ENCODE peak calls at places on chromosomes 12 and 14, in four cellular contexts. One of them, this sample, is unnamed.

GRCh38 chr14:35430459-35431199 is 26.1 kb upstream of the NFKBIA start:
- DNase-seq in astrocyte of the cerebellum: no peak
- DNase-seq in ascending aorta: no peak
- DNase-seq in HFFc6: no peak
- DNase-seq in this sample: no peak

GRCh38 chr14:75822522-75823288 is 159.1 kb downstream of the TGFB3 start:
- DNase-seq in astrocyte of the cerebellum: peak; percentile 97
- DNase-seq in ascending aorta: no peak
- DNase-seq in HFFc6: peak; percentile 79
- DNase-seq in this sample: peak; percentile 53

GRCh38 chr14:91113829-91114078 is at the start of gene DGLUCY:
- DNase-seq in astrocyte of the cerebellum: no peak
- DNase-seq in ascending aorta: peak; percentile 35
- DNase-seq in HFFc6: peak; percentile 59
- DNase-seq in this sample: no peak

GRCh38 chr12:121806556-121807308 is 2.9 kb downstream of the SETD1B start:
- DNase-seq in astrocyte of the cerebellum: no peak
- DNase-seq in ascending aorta: no peak
- DNase-seq in HFFc6: no peak
- DNase-seq in this sample: no peak

GRCh38 chr12:39420043-39420442 is 22.9 kb downstream of the KIF21A start:
- DNase-seq in astrocyte of the cerebellum: no peak
- DNase-seq in ascending aorta: no peak
- DNase-seq in HFFc6: no peak
- DNase-seq in this sample: no peak

GRCh38 chr12:44053550-44054243 is 217.8 kb downstream of the TMEM117 start:
- DNase-seq in astrocyte of the cerebellum: peak; percentile 68
- DNase-seq in ascending aorta: no peak
- DNase-seq in HFFc6: peak; percentile 3
- DNase-seq in this sample: no peak

GRCh38 chr12:12492547-12492946 is 70.1 kb downstream of the DUSP16 start:
- DNase-seq in astrocyte of the cerebellum: no peak
- DNase-seq in ascending aorta: no peak
- DNase-seq in HFFc6: no peak
- DNase-seq in this sample: no peak

GRCh38 chr12:56338643-56339422 is at the start of gene IL23A:
- DNase-seq in astrocyte of the cerebellum: peak; percentile 18
- DNase-seq in ascending aorta: no peak
- DNase-seq in HFFc6: no peak
- DNase-seq in this sample: peak; percentile 79

GRCh38 chr14:27012641-27013040 is 414.8 kb upstream of the NOVA1 start:
- DNase-seq in astrocyte of the cerebellum: no peak
- DNase-seq in ascending aorta: no peak
- DNase-seq in HFFc6: no peak
- DNase-seq in this sample: no peak

GRCh38 chr12:48197967-48198618 is 5.0 kb downstream of the OR10AD1 start:
- DNase-seq in astrocyte of the cerebellum: peak; percentile 72
- DNase-seq in ascending aorta: peak; percentile 95
- DNase-seq in HFFc6: peak; percentile 90
- DNase-seq in this sample: peak; percentile 83

GRCh38 chr14:96576937-96577336 is 74.8 kb downstream of the PAPOLA start:
- DNase-seq in astrocyte of the cerebellum: no peak
- DNase-seq in ascending aorta: no peak
- DNase-seq in HFFc6: no peak
- DNase-seq in this sample: no peak

GRCh38 chr12:81942588-81942987 is 183.4 kb upstream of the PPFIA2 start:
- DNase-seq in astrocyte of the cerebellum: no peak
- DNase-seq in ascending aorta: no peak
- DNase-seq in HFFc6: no peak
- DNase-seq in this sample: no peak

GRCh38 chr12:103495158-103495782 is 498 bp downstream of the C12orf42 start:
- DNase-seq in astrocyte of the cerebellum: no peak
- DNase-seq in ascending aorta: no peak
- DNase-seq in HFFc6: no peak
- DNase-seq in this sample: no peak

GRCh38 chr12:68960162-68960501 is 27.2 kb upstream of the CPM start:
- DNase-seq in astrocyte of the cerebellum: no peak
- DNase-seq in ascending aorta: no peak
- DNase-seq in HFFc6: no peak
- DNase-seq in this sample: no peak

GRCh38 chr12:85920324-85920947 is 46.3 kb downstream of the NTS start:
- DNase-seq in astrocyte of the cerebellum: peak; percentile 23
- DNase-seq in ascending aorta: no peak
- DNase-seq in HFFc6: peak; percentile 9
- DNase-seq in this sample: no peak

GRCh38 chr12:82069931-82070514 is 288.2 kb downstream of the CCDC59 start:
- DNase-seq in astrocyte of the cerebellum: no peak
- DNase-seq in ascending aorta: no peak
- DNase-seq in HFFc6: no peak
- DNase-seq in this sample: no peak

GRCh38 chr14:69475194-69475818 is 9.2 kb upstream of the PLEKHD1 start:
- DNase-seq in astrocyte of the cerebellum: no peak
- DNase-seq in ascending aorta: no peak
- DNase-seq in HFFc6: no peak
- DNase-seq in this sample: no peak

GRCh38 chr12:113722747-113723146 is 243.4 kb downstream of the RBM19 start:
- DNase-seq in astrocyte of the cerebellum: no peak
- DNase-seq in ascending aorta: no peak
- DNase-seq in HFFc6: no peak
- DNase-seq in this sample: no peak

GRCh38 chr12:132711169-132711843 is 664 bp downstream of the PGAM5 start:
- DNase-seq in astrocyte of the cerebellum: no peak
- DNase-seq in ascending aorta: no peak
- DNase-seq in HFFc6: no peak
- DNase-seq in this sample: no peak

GRCh38 chr12:13196302-13196921 is at the start of gene EMP1:
- DNase-seq in astrocyte of the cerebellum: peak; percentile 100
- DNase-seq in ascending aorta: peak; percentile 89
- DNase-seq in HFFc6: peak; percentile 100
- DNase-seq in this sample: peak; percentile 100

GRCh38 chr12:94092516-94093241 is 55.7 kb upstream of the PLXNC1 start:
- DNase-seq in astrocyte of the cerebellum: peak; percentile 96
- DNase-seq in ascending aorta: no peak
- DNase-seq in HFFc6: peak; percentile 43
- DNase-seq in this sample: no peak

GRCh38 chr14:66008631-66009030 is 477.5 kb upstream of the CCDC196 start:
- DNase-seq in astrocyte of the cerebellum: no peak
- DNase-seq in ascending aorta: no peak
- DNase-seq in HFFc6: no peak
- DNase-seq in this sample: no peak

GRCh38 chr12:80869264-80869663 is 68.5 kb downstream of the LIN7A start:
- DNase-seq in astrocyte of the cerebellum: no peak
- DNase-seq in ascending aorta: no peak
- DNase-seq in HFFc6: no peak
- DNase-seq in this sample: no peak

GRCh38 chr14:102472815-102473158 is 36.8 kb downstream of the ANKRD9 start:
- DNase-seq in astrocyte of the cerebellum: no peak
- DNase-seq in ascending aorta: no peak
- DNase-seq in HFFc6: no peak
- DNase-seq in this sample: no peak

DNA sequence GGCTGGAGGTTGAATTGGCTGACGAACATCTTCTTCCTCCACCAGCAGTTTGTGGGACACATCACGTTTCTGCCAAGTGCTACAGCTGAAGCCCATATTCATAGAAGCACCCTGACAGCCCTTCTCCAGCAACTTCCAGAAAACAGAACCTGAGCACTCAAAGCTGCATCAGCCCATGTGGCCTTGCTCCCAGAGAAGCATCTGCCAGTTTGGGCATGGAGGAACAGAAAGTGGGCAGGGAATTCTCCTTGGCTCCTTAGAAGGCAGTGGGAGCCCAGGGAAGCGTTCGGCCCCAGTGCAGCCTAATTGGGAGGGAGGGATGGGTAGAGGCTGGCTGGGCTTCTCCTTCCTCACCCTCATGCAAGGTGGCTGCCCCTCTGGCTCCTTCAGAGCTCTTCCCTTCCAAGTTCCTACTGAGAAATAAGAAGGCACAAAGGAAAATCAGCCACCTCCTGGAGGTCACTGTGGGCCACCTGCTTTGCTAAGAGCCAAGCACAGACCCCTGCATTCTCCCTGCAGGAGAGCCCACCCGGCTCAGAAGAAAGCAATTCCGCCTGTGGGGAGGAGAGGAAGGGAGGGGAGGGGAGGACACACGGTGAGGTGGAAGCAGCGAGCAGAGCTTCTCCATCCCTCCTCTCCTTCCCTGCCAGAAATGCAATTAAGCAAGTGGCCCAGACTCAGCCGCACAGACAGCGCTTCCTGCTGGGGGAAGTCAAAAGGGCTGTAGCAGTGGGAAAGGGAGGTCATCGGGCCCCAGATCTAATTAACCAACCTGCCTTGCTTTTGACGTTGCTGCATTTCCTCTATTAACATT is 4.2 kb upstream of the NGB start:
- DNase-seq in astrocyte of the cerebellum: no peak
- DNase-seq in ascending aorta: no peak
- DNase-seq in HFFc6: no peak
- DNase-seq in this sample: no peak
- TF ChIP-seq CTCF in astrocyte of the cerebellum: peak; percentile 12
- TF ChIP-seq CTCF in ascending aorta: no peak
- TF ChIP-seq CTCF in HFFc6: no peak
- TF ChIP-seq CTCF in this sample: no peak

GRCh38 chr14:28678887-28679286 is 87.7 kb upstream of the FOXG1 start:
- DNase-seq in astrocyte of the cerebellum: no peak
- DNase-seq in ascending aorta: no peak
- DNase-seq in HFFc6: no peak
- DNase-seq in this sample: no peak
- TF ChIP-seq CTCF in astrocyte of the cerebellum: no peak
- TF ChIP-seq CTCF in ascending aorta: no peak
- TF ChIP-seq CTCF in HFFc6: no peak
- TF ChIP-seq CTCF in this sample: no peak

DNA sequence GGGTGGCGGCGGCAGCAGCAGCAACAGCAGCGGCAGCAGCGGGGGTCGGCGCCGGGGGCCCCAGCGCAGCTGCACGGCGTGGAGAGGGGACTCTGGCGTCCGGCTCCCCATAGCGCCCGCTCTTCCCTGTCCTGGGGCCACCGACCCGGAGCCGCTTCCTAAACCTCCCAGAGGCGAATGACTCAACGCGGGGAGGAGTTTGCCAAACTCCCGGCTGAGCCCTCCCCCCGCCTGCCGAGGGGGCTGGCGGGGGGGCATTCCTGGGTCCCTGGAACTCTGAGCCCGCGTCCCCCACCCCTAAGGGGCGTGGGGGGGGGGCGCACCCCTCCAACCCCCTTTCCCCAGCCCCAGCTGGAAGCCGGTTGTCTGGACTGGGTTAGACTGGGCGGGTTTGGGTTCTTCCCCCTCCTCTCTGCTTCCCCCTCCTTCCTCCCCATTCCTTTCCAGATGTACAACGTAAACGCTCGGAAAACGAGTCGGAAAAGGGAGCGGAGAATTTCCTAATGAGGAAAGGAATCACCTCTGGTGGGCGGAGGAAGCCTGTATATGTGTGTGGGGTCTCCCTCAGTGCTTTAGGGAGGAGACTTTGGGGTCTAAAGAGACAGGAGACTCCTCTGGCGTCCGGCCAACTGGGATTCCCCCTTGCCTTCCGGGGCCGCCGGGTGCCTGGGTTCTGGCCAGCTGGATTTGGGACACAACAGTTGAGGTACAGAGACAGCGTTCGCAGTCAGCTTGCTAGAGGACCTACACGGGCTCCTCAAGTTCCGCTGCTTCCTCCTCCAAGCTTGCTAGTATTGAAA is at the start of gene ITGA5:
- DNase-seq in astrocyte of the cerebellum: no peak
- DNase-seq in ascending aorta: no peak
- DNase-seq in HFFc6: peak; percentile 63
- DNase-seq in this sample: no peak
- TF ChIP-seq CTCF in astrocyte of the cerebellum: no peak
- TF ChIP-seq CTCF in ascending aorta: no peak
- TF ChIP-seq CTCF in HFFc6: no peak
- TF ChIP-seq CTCF in this sample: no peak

DNA sequence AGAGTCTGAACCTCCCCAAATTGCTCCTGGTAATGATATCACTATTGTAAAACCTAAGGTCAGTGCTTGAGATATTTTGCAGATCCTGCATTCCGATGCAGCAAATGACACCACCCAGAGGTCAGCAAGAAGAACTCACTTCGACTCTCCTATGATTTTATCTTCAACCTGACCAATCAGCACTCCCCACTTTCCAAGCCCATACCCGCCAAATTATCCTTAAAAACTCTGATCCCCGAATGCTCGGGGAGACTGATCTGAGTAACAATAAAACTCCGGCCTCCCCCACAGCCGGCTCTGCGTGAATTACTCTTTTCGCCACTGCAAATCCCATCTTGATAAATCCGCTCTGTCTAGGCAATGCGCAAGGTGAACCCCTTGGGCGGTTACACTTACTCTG is 1.2 kb downstream of the NPC2 start:
- DNase-seq in astrocyte of the cerebellum: no peak
- DNase-seq in ascending aorta: no peak
- DNase-seq in HFFc6: peak; percentile 41
- DNase-seq in this sample: no peak
- TF ChIP-seq CTCF in astrocyte of the cerebellum: peak; percentile 29
- TF ChIP-seq CTCF in ascending aorta: peak; percentile 9
- TF ChIP-seq CTCF in HFFc6: peak; percentile 64
- TF ChIP-seq CTCF in this sample: no peak

GRCh38 chr12:42459336-42459847 is 130.2 kb downstream of the PRICKLE1 start:
- DNase-seq in astrocyte of the cerebellum: no peak
- DNase-seq in ascending aorta: no peak
- DNase-seq in HFFc6: no peak
- DNase-seq in this sample: no peak
- TF ChIP-seq CTCF in astrocyte of the cerebellum: no peak
- TF ChIP-seq CTCF in ascending aorta: no peak
- TF ChIP-seq CTCF in HFFc6: no peak
- TF ChIP-seq CTCF in this sample: no peak

This sample was measured in kidney epithelial cell.